ENCODE peak calls at places on chromosomes 13 and 19, in eight cellular contexts. One of them, this sample, is unnamed.

GRCh38 chr19:31340059-31341025 is 8.9 kb downstream of the TSHZ3 start:
- DNase-seq in thoracic aorta: no peak
- DNase-seq in HFFc6: peak
- DNase-seq in dorsolateral prefrontal cortex: no peak
- DNase-seq in mucosa of descending colon: no peak
- DNase-seq in H9: peak
- DNase-seq in heart left ventricle: no peak
- DNase-seq in fibroblast of lung: peak
- DNase-seq in this sample: no peak

GRCh38 chr19:35223084-35223790 is 5.3 kb downstream of the FAM187B start:
- DNase-seq in thoracic aorta: no peak
- DNase-seq in HFFc6: no peak
- DNase-seq in dorsolateral prefrontal cortex: no peak
- DNase-seq in mucosa of descending colon: no peak
- DNase-seq in H9: no peak
- DNase-seq in heart left ventricle: no peak
- DNase-seq in fibroblast of lung: no peak
- DNase-seq in this sample: no peak

GRCh38 chr13:109645831-109646230 is 140.6 kb downstream of the IRS2 start:
- DNase-seq in thoracic aorta: no peak
- DNase-seq in HFFc6: no peak
- DNase-seq in dorsolateral prefrontal cortex: no peak
- DNase-seq in mucosa of descending colon: no peak
- DNase-seq in H9: no peak
- DNase-seq in heart left ventricle: no peak
- DNase-seq in fibroblast of lung: no peak
- DNase-seq in this sample: no peak

GRCh38 chr19:11160119-11160768 is 4.7 kb upstream of the SPC24 start:
- DNase-seq in thoracic aorta: no peak
- DNase-seq in HFFc6: no peak
- DNase-seq in dorsolateral prefrontal cortex: no peak
- DNase-seq in mucosa of descending colon: no peak
- DNase-seq in H9: no peak
- DNase-seq in heart left ventricle: no peak
- DNase-seq in fibroblast of lung: peak
- DNase-seq in this sample: no peak

GRCh38 chr19:49436381-49437017 is 4.8 kb downstream of the SLC17A7 start:
- DNase-seq in thoracic aorta: no peak
- DNase-seq in HFFc6: no peak
- DNase-seq in dorsolateral prefrontal cortex: peak
- DNase-seq in mucosa of descending colon: no peak
- DNase-seq in H9: peak
- DNase-seq in heart left ventricle: no peak
- DNase-seq in fibroblast of lung: no peak
- DNase-seq in this sample: no peak

GRCh38 chr13:60327551-60327950 is 69.5 kb upstream of the TDRD3 start:
- DNase-seq in thoracic aorta: no peak
- DNase-seq in HFFc6: no peak
- DNase-seq in dorsolateral prefrontal cortex: no peak
- DNase-seq in mucosa of descending colon: no peak
- DNase-seq in H9: no peak
- DNase-seq in heart left ventricle: no peak
- DNase-seq in fibroblast of lung: no peak
- DNase-seq in this sample: no peak

GRCh38 chr13:38862443-38862842 is 128.2 kb downstream of the STOML3 start:
- DNase-seq in thoracic aorta: no peak
- DNase-seq in HFFc6: no peak
- DNase-seq in dorsolateral prefrontal cortex: no peak
- DNase-seq in mucosa of descending colon: no peak
- DNase-seq in H9: no peak
- DNase-seq in heart left ventricle: no peak
- DNase-seq in fibroblast of lung: no peak
- DNase-seq in this sample: no peak

GRCh38 chr19:50669319-50670101 is 20.3 kb downstream of the C19orf81 start:
- DNase-seq in thoracic aorta: no peak
- DNase-seq in HFFc6: no peak
- DNase-seq in dorsolateral prefrontal cortex: no peak
- DNase-seq in mucosa of descending colon: peak
- DNase-seq in H9: no peak
- DNase-seq in heart left ventricle: no peak
- DNase-seq in fibroblast of lung: peak
- DNase-seq in this sample: peak

GRCh38 chr13:96544965-96545364 is 449.3 kb downstream of the OXGR1 start:
- DNase-seq in thoracic aorta: no peak
- DNase-seq in HFFc6: no peak
- DNase-seq in dorsolateral prefrontal cortex: no peak
- DNase-seq in mucosa of descending colon: no peak
- DNase-seq in H9: no peak
- DNase-seq in heart left ventricle: no peak
- DNase-seq in fibroblast of lung: peak
- DNase-seq in this sample: no peak

GRCh38 chr19:56980864-56981263 is 138.9 kb upstream of the USP29 start:
- DNase-seq in thoracic aorta: no peak
- DNase-seq in HFFc6: no peak
- DNase-seq in dorsolateral prefrontal cortex: no peak
- DNase-seq in mucosa of descending colon: no peak
- DNase-seq in H9: no peak
- DNase-seq in heart left ventricle: no peak
- DNase-seq in fibroblast of lung: no peak
- DNase-seq in this sample: no peak

GRCh38 chr19:23183251-23183650 is 66.4 kb downstream of the ZNF730 start:
- DNase-seq in thoracic aorta: no peak
- DNase-seq in HFFc6: no peak
- DNase-seq in dorsolateral prefrontal cortex: no peak
- DNase-seq in mucosa of descending colon: no peak
- DNase-seq in H9: no peak
- DNase-seq in heart left ventricle: no peak
- DNase-seq in fibroblast of lung: no peak
- DNase-seq in this sample: no peak

GRCh38 chr19:40862785-40863184 is 12.5 kb upstream of the CYP2A6 start:
- DNase-seq in thoracic aorta: no peak
- DNase-seq in HFFc6: peak
- DNase-seq in dorsolateral prefrontal cortex: no peak
- DNase-seq in mucosa of descending colon: no peak
- DNase-seq in H9: no peak
- DNase-seq in heart left ventricle: no peak
- DNase-seq in fibroblast of lung: no peak
- DNase-seq in this sample: no peak

GRCh38 chr19:48543121-48543710 is 8.8 kb upstream of the SULT2B1 start:
- DNase-seq in thoracic aorta: no peak
- DNase-seq in HFFc6: peak
- DNase-seq in dorsolateral prefrontal cortex: no peak
- DNase-seq in mucosa of descending colon: peak
- DNase-seq in H9: peak
- DNase-seq in heart left ventricle: no peak
- DNase-seq in fibroblast of lung: peak
- DNase-seq in this sample: no peak

GRCh38 chr19:35265126-35265995 is 3.4 kb upstream of the USF2 start:
- DNase-seq in thoracic aorta: no peak
- DNase-seq in HFFc6: no peak
- DNase-seq in dorsolateral prefrontal cortex: peak
- DNase-seq in mucosa of descending colon: peak
- DNase-seq in H9: peak
- DNase-seq in heart left ventricle: no peak
- DNase-seq in fibroblast of lung: no peak
- DNase-seq in this sample: no peak

GRCh38 chr19:45972081-45972943 is 1.4 kb downstream of the NOVA2 start:
- DNase-seq in thoracic aorta: no peak
- DNase-seq in HFFc6: no peak
- DNase-seq in dorsolateral prefrontal cortex: peak
- DNase-seq in mucosa of descending colon: no peak
- DNase-seq in H9: no peak
- DNase-seq in heart left ventricle: no peak
- DNase-seq in fibroblast of lung: peak
- DNase-seq in this sample: no peak

GRCh38 chr19:54415208-54415900 is at the start of gene TTYH1:
- DNase-seq in thoracic aorta: no peak
- DNase-seq in HFFc6: no peak
- DNase-seq in dorsolateral prefrontal cortex: peak
- DNase-seq in mucosa of descending colon: no peak
- DNase-seq in H9: peak
- DNase-seq in heart left ventricle: no peak
- DNase-seq in fibroblast of lung: no peak
- DNase-seq in this sample: peak

GRCh38 chr13:108948269-108948671 is 318.9 kb downstream of the MYO16 start:
- DNase-seq in thoracic aorta: no peak
- DNase-seq in HFFc6: no peak
- DNase-seq in dorsolateral prefrontal cortex: no peak
- DNase-seq in mucosa of descending colon: no peak
- DNase-seq in H9: no peak
- DNase-seq in heart left ventricle: no peak
- DNase-seq in fibroblast of lung: no peak
- DNase-seq in this sample: no peak

GRCh38 chr13:110556224-110556606 is 5.3 kb downstream of the RAB20 start:
- DNase-seq in thoracic aorta: no peak
- DNase-seq in HFFc6: no peak
- DNase-seq in dorsolateral prefrontal cortex: no peak
- DNase-seq in mucosa of descending colon: no peak
- DNase-seq in H9: no peak
- DNase-seq in heart left ventricle: no peak
- DNase-seq in fibroblast of lung: no peak
- DNase-seq in this sample: no peak

GRCh38 chr13:43787518-43787891 is 733 bp upstream of the ENOX1 start:
- DNase-seq in thoracic aorta: no peak
- DNase-seq in HFFc6: no peak
- DNase-seq in dorsolateral prefrontal cortex: no peak
- DNase-seq in mucosa of descending colon: no peak
- DNase-seq in H9: no peak
- DNase-seq in heart left ventricle: no peak
- DNase-seq in fibroblast of lung: no peak
- DNase-seq in this sample: no peak

GRCh38 chr13:43786472-43786765 is 353 bp downstream of the ENOX1 start:
- DNase-seq in thoracic aorta: no peak
- DNase-seq in HFFc6: no peak
- DNase-seq in dorsolateral prefrontal cortex: no peak
- DNase-seq in mucosa of descending colon: no peak
- DNase-seq in H9: no peak
- DNase-seq in heart left ventricle: no peak
- DNase-seq in fibroblast of lung: no peak
- DNase-seq in this sample: no peak

GRCh38 chr13:43786766-43787517 is at the start of gene ENOX1:
- DNase-seq in thoracic aorta: no peak
- DNase-seq in HFFc6: peak
- DNase-seq in dorsolateral prefrontal cortex: peak
- DNase-seq in mucosa of descending colon: peak
- DNase-seq in H9: peak
- DNase-seq in heart left ventricle: peak
- DNase-seq in fibroblast of lung: peak
- DNase-seq in this sample: peak

GRCh38 chr13:43785681-43786471 is 896 bp downstream of the ENOX1 start:
- DNase-seq in thoracic aorta: peak
- DNase-seq in HFFc6: peak
- DNase-seq in dorsolateral prefrontal cortex: peak
- DNase-seq in mucosa of descending colon: peak
- DNase-seq in H9: peak
- DNase-seq in heart left ventricle: peak
- DNase-seq in fibroblast of lung: peak
- DNase-seq in this sample: peak

DNA sequence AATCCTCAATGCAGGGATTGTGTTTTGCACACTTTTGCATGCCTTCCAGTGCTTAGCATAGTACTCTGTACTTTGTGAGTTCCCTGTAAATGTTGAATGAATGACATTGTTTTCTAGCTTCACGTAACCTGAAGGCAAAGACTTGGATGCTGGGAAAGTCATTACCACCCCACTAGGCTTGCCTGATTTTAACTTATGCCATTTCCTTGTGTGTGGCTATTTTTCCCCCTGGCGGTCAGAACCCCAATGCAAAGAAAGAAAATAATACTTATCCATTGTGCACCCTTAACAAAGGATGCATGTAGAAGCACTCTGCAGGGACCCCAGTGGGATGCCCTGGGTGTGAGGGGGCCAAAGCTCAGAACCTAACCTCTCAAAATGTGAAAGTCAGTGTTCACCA is 1.2 kb upstream of the ENOX1 start:
- DNase-seq in thoracic aorta: no peak
- DNase-seq in HFFc6: peak
- DNase-seq in dorsolateral prefrontal cortex: no peak
- DNase-seq in mucosa of descending colon: no peak
- DNase-seq in H9: no peak
- DNase-seq in heart left ventricle: no peak
- DNase-seq in fibroblast of lung: peak
- DNase-seq in this sample: peak
- TF ChIP-seq CTCF in thoracic aorta: peak
- TF ChIP-seq CTCF in HFFc6: peak
- TF ChIP-seq CTCF in dorsolateral prefrontal cortex: peak
- TF ChIP-seq CTCF in mucosa of descending colon: no peak
- TF ChIP-seq CTCF in H9: peak
- TF ChIP-seq CTCF in heart left ventricle: peak
- TF ChIP-seq CTCF in fibroblast of lung: peak
- TF ChIP-seq CTCF in this sample: no peak

GRCh38 chr13:51731759-51732158 is 72.2 kb downstream of the DHRS12 start:
- DNase-seq in thoracic aorta: no peak
- DNase-seq in HFFc6: peak
- DNase-seq in dorsolateral prefrontal cortex: no peak
- DNase-seq in mucosa of descending colon: no peak
- DNase-seq in H9: no peak
- DNase-seq in heart left ventricle: no peak
- DNase-seq in fibroblast of lung: peak
- DNase-seq in this sample: no peak
- TF ChIP-seq CTCF in thoracic aorta: peak
- TF ChIP-seq CTCF in HFFc6: peak
- TF ChIP-seq CTCF in dorsolateral prefrontal cortex: peak
- TF ChIP-seq CTCF in mucosa of descending colon: no peak
- TF ChIP-seq CTCF in H9: no peak
- TF ChIP-seq CTCF in heart left ventricle: peak
- TF ChIP-seq CTCF in fibroblast of lung: peak
- TF ChIP-seq CTCF in this sample: no peak

DNA sequence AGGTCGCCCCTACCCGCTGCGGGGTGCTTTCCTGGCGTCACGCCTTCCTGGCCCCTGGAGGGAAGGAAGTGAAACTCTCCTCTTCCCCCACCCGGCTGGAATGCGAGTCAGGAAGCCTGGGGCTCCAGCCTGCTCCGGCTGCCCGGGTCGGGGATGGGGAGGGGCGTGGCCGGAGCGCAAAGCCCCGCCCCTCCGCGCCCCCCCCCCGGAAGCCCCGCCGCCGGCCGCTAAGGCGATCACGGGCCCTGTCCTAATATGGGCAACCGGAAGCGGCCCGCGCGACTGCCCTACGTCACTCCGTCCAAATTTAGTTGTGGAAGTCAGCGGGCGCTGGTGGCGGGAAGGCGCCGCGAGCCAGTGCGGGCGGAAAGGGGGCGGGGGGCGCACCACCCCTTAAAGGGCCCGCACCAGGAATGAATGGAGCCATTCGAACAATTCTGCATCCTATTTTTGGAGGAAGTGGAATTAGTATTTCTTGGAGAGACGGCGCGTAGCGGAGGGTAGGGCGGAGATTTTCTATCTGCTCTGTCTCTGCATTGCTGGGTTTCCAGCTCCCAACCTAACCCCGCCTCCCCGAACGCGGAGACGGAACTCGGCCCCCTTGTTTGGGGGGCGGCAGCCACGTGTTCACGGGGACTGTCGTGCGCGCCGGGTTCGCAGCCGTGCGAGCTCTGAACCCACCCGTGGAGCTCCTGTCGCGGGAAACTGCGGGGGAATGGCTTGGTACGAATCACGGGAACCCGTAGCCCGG is 1.6 kb downstream of the IER2 start:
- DNase-seq in thoracic aorta: peak
- DNase-seq in HFFc6: peak
- DNase-seq in dorsolateral prefrontal cortex: peak
- DNase-seq in mucosa of descending colon: peak
- DNase-seq in H9: peak
- DNase-seq in heart left ventricle: peak
- DNase-seq in fibroblast of lung: peak
- DNase-seq in this sample: peak
- TF ChIP-seq CTCF in thoracic aorta: peak
- TF ChIP-seq CTCF in HFFc6: peak
- TF ChIP-seq CTCF in dorsolateral prefrontal cortex: peak
- TF ChIP-seq CTCF in mucosa of descending colon: no peak
- TF ChIP-seq CTCF in H9: no peak
- TF ChIP-seq CTCF in heart left ventricle: peak
- TF ChIP-seq CTCF in fibroblast of lung: peak
- TF ChIP-seq CTCF in this sample: peak

GRCh38 chr19:55578761-55579747 is 1.6 kb downstream of the ZNF579 start:
- DNase-seq in thoracic aorta: no peak
- DNase-seq in HFFc6: no peak
- DNase-seq in dorsolateral prefrontal cortex: no peak
- DNase-seq in mucosa of descending colon: no peak
- DNase-seq in H9: no peak
- DNase-seq in heart left ventricle: no peak
- DNase-seq in fibroblast of lung: no peak
- DNase-seq in this sample: no peak
- TF ChIP-seq CTCF in thoracic aorta: no peak
- TF ChIP-seq CTCF in HFFc6: no peak
- TF ChIP-seq CTCF in dorsolateral prefrontal cortex: no peak
- TF ChIP-seq CTCF in mucosa of descending colon: no peak
- TF ChIP-seq CTCF in H9: no peak
- TF ChIP-seq CTCF in heart left ventricle: no peak
- TF ChIP-seq CTCF in fibroblast of lung: no peak
- TF ChIP-seq CTCF in this sample: no peak